ENCODE peak calls at places on chromosomes 13 and 19, in six cellular contexts. One of them, this sample, is unnamed.

GRCh38 chr19:33796164-33797100 is at the start of gene KCTD15:
- DNase-seq in transverse colon: peak
- DNase-seq in stomach: peak
- DNase-seq in suprapubic skin: no peak
- DNase-seq in HCT116: no peak
- DNase-seq in prostate gland: no peak
- DNase-seq in this sample: no peak

GRCh38 chr19:46113726-46114125 is 10.8 kb downstream of the IGFL3 start:
- DNase-seq in transverse colon: no peak
- DNase-seq in suprapubic skin: no peak
- DNase-seq in prostate gland: no peak
- DNase-seq in stomach: no peak
- DNase-seq in HCT116: no peak
- DNase-seq in this sample: no peak

GRCh38 chr13:36275190-36276002 is 22.2 kb downstream of the CCDC169 start:
- DNase-seq in prostate gland: peak
- DNase-seq in transverse colon: no peak
- DNase-seq in stomach: no peak
- DNase-seq in HCT116: no peak
- DNase-seq in suprapubic skin: no peak
- DNase-seq in this sample: no peak

GRCh38 chr19:618674-619285 is 14.6 kb downstream of the POLRMT start:
- DNase-seq in suprapubic skin: no peak
- DNase-seq in prostate gland: no peak
- DNase-seq in stomach: no peak
- DNase-seq in transverse colon: no peak
- DNase-seq in HCT116: no peak
- DNase-seq in this sample: no peak

GRCh38 chr19:37954421-37954874 is 47.4 kb downstream of the SIPA1L3 start:
- DNase-seq in suprapubic skin: no peak
- DNase-seq in HCT116: no peak
- DNase-seq in stomach: no peak
- DNase-seq in prostate gland: no peak
- DNase-seq in transverse colon: peak
- DNase-seq in this sample: no peak

GRCh38 chr19:51440846-51441409 is 17.3 kb downstream of the SIGLEC8 start:
- DNase-seq in transverse colon: no peak
- DNase-seq in prostate gland: no peak
- DNase-seq in suprapubic skin: no peak
- DNase-seq in HCT116: no peak
- DNase-seq in stomach: no peak
- DNase-seq in this sample: no peak

GRCh38 chr13:99989376-99990044 is 7.9 kb downstream of the ZIC2 start:
- DNase-seq in transverse colon: no peak
- DNase-seq in HCT116: no peak
- DNase-seq in suprapubic skin: no peak
- DNase-seq in stomach: no peak
- DNase-seq in prostate gland: no peak
- DNase-seq in this sample: no peak

GRCh38 chr13:51928231-51928630 is 66.5 kb downstream of the CCDC70 start:
- DNase-seq in suprapubic skin: no peak
- DNase-seq in prostate gland: no peak
- DNase-seq in stomach: no peak
- DNase-seq in HCT116: no peak
- DNase-seq in transverse colon: no peak
- DNase-seq in this sample: no peak

GRCh38 chr13:50864492-50864891 is 21.0 kb upstream of the DLEU7 start:
- DNase-seq in transverse colon: no peak
- DNase-seq in suprapubic skin: no peak
- DNase-seq in stomach: no peak
- DNase-seq in HCT116: no peak
- DNase-seq in prostate gland: no peak
- DNase-seq in this sample: no peak

GRCh38 chr19:18439025-18439909 is 1.3 kb upstream of the ISYNA1 start:
- DNase-seq in suprapubic skin: no peak
- DNase-seq in prostate gland: no peak
- DNase-seq in transverse colon: no peak
- DNase-seq in HCT116: no peak
- DNase-seq in stomach: peak
- DNase-seq in this sample: no peak

GRCh38 chr13:76570485-76570884 is 315.7 kb downstream of the KCTD12 start:
- DNase-seq in stomach: no peak
- DNase-seq in transverse colon: no peak
- DNase-seq in suprapubic skin: no peak
- DNase-seq in HCT116: no peak
- DNase-seq in prostate gland: no peak
- DNase-seq in this sample: no peak

GRCh38 chr19:3358919-3359849 is 7.2 kb upstream of the NFIC start:
- DNase-seq in stomach: peak
- DNase-seq in HCT116: no peak
- DNase-seq in prostate gland: peak
- DNase-seq in suprapubic skin: no peak
- DNase-seq in transverse colon: peak
- DNase-seq in this sample: no peak

GRCh38 chr13:107721436-107721835 is 493.9 kb downstream of the LIG4 start:
- DNase-seq in prostate gland: no peak
- DNase-seq in stomach: no peak
- DNase-seq in HCT116: no peak
- DNase-seq in transverse colon: no peak
- DNase-seq in suprapubic skin: no peak
- DNase-seq in this sample: no peak

GRCh38 chr19:18881491-18881890 is 14.5 kb downstream of the CERS1 start:
- DNase-seq in suprapubic skin: no peak
- DNase-seq in stomach: no peak
- DNase-seq in HCT116: no peak
- DNase-seq in prostate gland: no peak
- DNase-seq in transverse colon: no peak
- DNase-seq in this sample: no peak

GRCh38 chr13:50730496-50731171 is 112.9 kb downstream of the DLEU7 start:
- DNase-seq in stomach: no peak
- DNase-seq in transverse colon: no peak
- DNase-seq in HCT116: no peak
- DNase-seq in suprapubic skin: no peak
- DNase-seq in prostate gland: no peak
- DNase-seq in this sample: no peak

GRCh38 chr19:31355330-31356289 is 6.4 kb upstream of the TSHZ3 start:
- DNase-seq in prostate gland: no peak
- DNase-seq in stomach: no peak
- DNase-seq in HCT116: no peak
- DNase-seq in suprapubic skin: no peak
- DNase-seq in transverse colon: no peak
- DNase-seq in this sample: no peak

GRCh38 chr19:43625918-43626579 is 6.6 kb upstream of the ZNF428 start:
- DNase-seq in suprapubic skin: no peak
- DNase-seq in HCT116: no peak
- DNase-seq in prostate gland: no peak
- DNase-seq in transverse colon: no peak
- DNase-seq in stomach: no peak
- DNase-seq in this sample: no peak

GRCh38 chr13:110562696-110563462 is 1.4 kb upstream of the RAB20 start:
- DNase-seq in HCT116: no peak
- DNase-seq in stomach: no peak
- DNase-seq in transverse colon: no peak
- DNase-seq in suprapubic skin: no peak
- DNase-seq in prostate gland: peak
- DNase-seq in this sample: no peak

GRCh38 chr13:22047082-22047784 is 376.4 kb downstream of the FGF9 start:
- DNase-seq in HCT116: peak
- DNase-seq in prostate gland: no peak
- DNase-seq in transverse colon: no peak
- DNase-seq in stomach: no peak
- DNase-seq in suprapubic skin: no peak
- DNase-seq in this sample: no peak

GRCh38 chr19:3655402-3656072 is 28.9 kb upstream of the CACTIN start:
- DNase-seq in HCT116: no peak
- DNase-seq in prostate gland: no peak
- DNase-seq in stomach: peak
- DNase-seq in suprapubic skin: no peak
- DNase-seq in transverse colon: peak
- DNase-seq in this sample: no peak

GRCh38 chr13:100904293-100904976 is 229.8 kb upstream of the TMTC4 start:
- DNase-seq in transverse colon: no peak
- DNase-seq in HCT116: no peak
- DNase-seq in stomach: no peak
- DNase-seq in suprapubic skin: no peak
- DNase-seq in prostate gland: no peak
- DNase-seq in this sample: no peak

GRCh38 chr13:114049026-114049425 is 75.2 kb upstream of the C13orf46 start:
- DNase-seq in transverse colon: peak
- DNase-seq in HCT116: no peak
- DNase-seq in stomach: no peak
- DNase-seq in suprapubic skin: no peak
- DNase-seq in prostate gland: no peak
- DNase-seq in this sample: no peak

GRCh38 chr13:41615520-41615838 is 158.1 kb downstream of the RGCC start:
- DNase-seq in prostate gland: no peak
- DNase-seq in HCT116: no peak
- DNase-seq in suprapubic skin: no peak
- DNase-seq in stomach: no peak
- DNase-seq in transverse colon: no peak
- DNase-seq in this sample: no peak
- H3K27ac ChIP-seq in prostate gland: no peak
- H3K27ac ChIP-seq in HCT116: peak
- H3K27ac ChIP-seq in suprapubic skin: no peak
- H3K27ac ChIP-seq in stomach: no peak
- H3K27ac ChIP-seq in transverse colon: no peak
- H3K27ac ChIP-seq in this sample: no peak

DNA sequence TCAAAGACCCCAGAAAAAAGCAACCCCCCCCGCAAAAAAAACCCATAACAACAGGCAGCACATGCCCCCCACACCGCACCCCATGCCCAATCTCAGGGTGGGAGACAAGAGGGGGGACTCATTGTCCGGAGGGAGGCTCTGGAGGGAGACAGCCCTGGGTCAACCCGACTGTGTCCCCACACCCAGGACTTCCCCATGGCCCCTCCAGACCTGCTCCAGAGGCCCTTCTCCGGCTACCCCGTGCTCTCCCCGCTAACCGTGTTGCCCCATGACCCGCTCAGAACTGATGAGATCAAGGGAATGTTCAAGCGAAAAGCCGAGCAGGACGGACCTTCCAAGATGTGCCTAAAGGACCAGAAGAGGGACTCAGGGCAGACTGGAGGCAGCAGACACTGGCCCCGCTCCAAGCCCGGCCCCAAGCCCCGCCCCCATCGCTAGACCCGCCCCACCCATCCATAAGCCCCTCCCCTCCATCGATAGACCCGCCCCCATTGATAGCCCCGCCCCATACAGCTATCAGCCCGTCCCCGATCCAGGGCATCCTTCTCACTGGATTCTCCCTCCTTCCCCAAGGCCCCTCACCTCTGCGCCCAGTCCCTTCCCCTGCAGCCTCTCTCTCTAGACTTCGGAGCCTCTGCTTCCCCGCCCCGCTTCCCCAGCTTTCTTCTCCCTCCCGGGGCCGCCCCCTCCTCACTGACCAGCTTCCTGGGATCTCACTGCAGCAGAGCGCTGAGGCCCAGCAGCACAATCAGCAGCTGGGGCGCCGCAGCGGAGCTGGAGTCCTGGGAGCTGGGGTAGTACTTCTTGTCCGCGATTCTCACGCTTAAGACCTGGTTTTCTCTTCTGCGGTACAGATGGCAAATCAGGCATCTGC is 2.2 kb downstream of the BST2 start:
- DNase-seq in prostate gland: no peak
- DNase-seq in stomach: no peak
- DNase-seq in transverse colon: no peak
- DNase-seq in suprapubic skin: no peak
- DNase-seq in HCT116: no peak
- DNase-seq in this sample: no peak
- TF ChIP-seq POLR2A in prostate gland: no peak
- TF ChIP-seq POLR2A in stomach: no peak
- TF ChIP-seq POLR2A in transverse colon: no peak
- TF ChIP-seq POLR2A in suprapubic skin: no peak
- TF ChIP-seq POLR2A in HCT116: no peak
- TF ChIP-seq POLR2A in this sample: no peak

DNA sequence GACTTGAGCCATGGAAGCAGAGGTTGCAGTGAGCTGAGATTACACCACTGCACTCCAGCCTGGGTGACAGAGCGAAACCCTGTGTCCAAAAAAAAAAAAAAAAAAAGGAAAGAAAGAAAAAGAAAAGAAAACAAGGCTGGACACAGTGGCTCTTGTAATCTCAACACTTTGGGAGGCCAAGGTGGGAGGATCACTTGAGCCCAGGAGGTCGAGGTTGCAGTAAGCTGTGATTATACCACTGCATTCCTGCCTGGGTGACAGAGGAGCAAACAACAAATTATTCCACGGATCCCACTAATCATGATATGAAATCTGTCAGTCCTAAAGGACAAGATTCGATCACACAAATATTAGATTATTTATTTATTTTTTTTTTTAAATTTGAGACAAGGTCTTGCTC is 3.1 kb upstream of the MYDGF start:
- DNase-seq in transverse colon: no peak
- DNase-seq in suprapubic skin: no peak
- DNase-seq in stomach: no peak
- DNase-seq in HCT116: no peak
- DNase-seq in prostate gland: no peak
- DNase-seq in this sample: no peak
- TF ChIP-seq POLR2AphosphoS5 in transverse colon: no peak
- TF ChIP-seq POLR2AphosphoS5 in suprapubic skin: no peak
- TF ChIP-seq POLR2AphosphoS5 in stomach: no peak
- TF ChIP-seq POLR2AphosphoS5 in HCT116: no peak
- TF ChIP-seq POLR2AphosphoS5 in prostate gland: no peak
- TF ChIP-seq POLR2AphosphoS5 in this sample: no peak

DNA sequence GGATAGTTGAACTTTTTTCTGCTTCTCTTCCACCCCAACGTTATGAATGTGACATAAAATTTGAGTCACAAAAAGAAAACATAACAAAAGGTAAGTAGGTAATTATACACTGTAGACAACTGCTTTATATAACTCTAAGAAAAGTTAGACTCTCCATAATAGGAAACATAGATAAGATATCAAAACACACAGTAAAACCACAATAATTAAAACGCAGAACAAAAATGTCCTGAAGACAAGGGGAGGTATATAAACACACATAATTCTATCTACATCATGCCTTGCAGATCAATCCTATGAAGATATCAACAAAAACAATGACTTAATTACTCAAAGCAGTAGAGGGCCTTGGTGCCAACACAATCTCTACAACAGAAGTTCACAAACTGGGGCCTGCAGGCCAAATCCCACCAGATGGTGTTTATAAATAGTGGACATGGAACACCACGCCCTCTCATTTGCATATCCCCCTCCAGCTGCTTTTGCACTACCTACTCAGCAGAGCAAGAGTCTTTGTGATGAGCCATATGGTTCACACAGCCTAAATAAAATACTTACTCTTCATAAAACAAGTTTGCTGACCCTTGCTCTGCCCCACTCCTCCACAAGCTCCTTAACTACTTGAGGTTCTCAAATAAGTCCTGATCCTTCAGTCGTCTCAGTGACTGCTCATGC is 254.7 kb downstream of the KLF12 start:
- DNase-seq in suprapubic skin: no peak
- DNase-seq in prostate gland: no peak
- DNase-seq in HCT116: no peak
- DNase-seq in transverse colon: no peak
- DNase-seq in stomach: no peak
- DNase-seq in this sample: no peak
- H3K27ac ChIP-seq in suprapubic skin: no peak
- H3K27ac ChIP-seq in prostate gland: no peak
- H3K27ac ChIP-seq in HCT116: no peak
- H3K27ac ChIP-seq in transverse colon: no peak
- H3K27ac ChIP-seq in stomach: no peak
- H3K27ac ChIP-seq in this sample: no peak

This sample was measured in vagina.